ENCODE peak calls at places on chromosomes 16 and 17, in nine cellular contexts. One of them, this sample, is unnamed.

GRCh38 chr16:65754799-65755691 is 611.4 kb upstream of the CDH5 start:
- DNase-seq in progenitor cell of endocrine pancreas: no peak
- DNase-seq in upper lobe of right lung: no peak
- DNase-seq in neural progenitor cell: no peak
- DNase-seq in nephron progenitor cell: no peak
- DNase-seq in psoas muscle: no peak
- DNase-seq in Calu3: no peak
- DNase-seq in hepatocyte: peak
- DNase-seq in stomach: no peak
- DNase-seq in this sample: no peak

GRCh38 chr16:48971571-48972071 is 310.0 kb downstream of the CBLN1 start:
- DNase-seq in progenitor cell of endocrine pancreas: no peak
- DNase-seq in upper lobe of right lung: no peak
- DNase-seq in neural progenitor cell: no peak
- DNase-seq in nephron progenitor cell: no peak
- DNase-seq in psoas muscle: no peak
- DNase-seq in Calu3: no peak
- DNase-seq in hepatocyte: no peak
- DNase-seq in stomach: no peak
- DNase-seq in this sample: no peak

GRCh38 chr16:69150146-69150865 is 17.9 kb downstream of the UTP4 start:
- DNase-seq in progenitor cell of endocrine pancreas: peak
- DNase-seq in upper lobe of right lung: no peak
- DNase-seq in neural progenitor cell: peak
- DNase-seq in nephron progenitor cell: peak
- DNase-seq in psoas muscle: no peak
- DNase-seq in Calu3: peak
- DNase-seq in hepatocyte: peak
- DNase-seq in stomach: peak
- DNase-seq in this sample: no peak

GRCh38 chr16:841455-842060 is 41.0 kb upstream of the GNG13 start:
- DNase-seq in progenitor cell of endocrine pancreas: no peak
- DNase-seq in upper lobe of right lung: no peak
- DNase-seq in neural progenitor cell: no peak
- DNase-seq in nephron progenitor cell: no peak
- DNase-seq in psoas muscle: no peak
- DNase-seq in Calu3: no peak
- DNase-seq in hepatocyte: no peak
- DNase-seq in stomach: no peak
- DNase-seq in this sample: no peak

GRCh38 chr17:49021768-49022103 is 24.6 kb downstream of the IGF2BP1 start:
- DNase-seq in progenitor cell of endocrine pancreas: no peak
- DNase-seq in upper lobe of right lung: no peak
- DNase-seq in neural progenitor cell: no peak
- DNase-seq in nephron progenitor cell: no peak
- DNase-seq in psoas muscle: no peak
- DNase-seq in Calu3: no peak
- DNase-seq in hepatocyte: no peak
- DNase-seq in stomach: no peak
- DNase-seq in this sample: no peak

GRCh38 chr16:69399361-69399760 is 13.6 kb upstream of the TERF2 start:
- DNase-seq in progenitor cell of endocrine pancreas: no peak
- DNase-seq in upper lobe of right lung: no peak
- DNase-seq in neural progenitor cell: no peak
- DNase-seq in nephron progenitor cell: no peak
- DNase-seq in psoas muscle: no peak
- DNase-seq in Calu3: no peak
- DNase-seq in hepatocyte: no peak
- DNase-seq in stomach: no peak
- DNase-seq in this sample: no peak

GRCh38 chr16:4750896-4751295 is 16.1 kb downstream of the ZNF500 start:
- DNase-seq in progenitor cell of endocrine pancreas: no peak
- DNase-seq in upper lobe of right lung: no peak
- DNase-seq in neural progenitor cell: no peak
- DNase-seq in nephron progenitor cell: no peak
- DNase-seq in psoas muscle: no peak
- DNase-seq in Calu3: no peak
- DNase-seq in hepatocyte: no peak
- DNase-seq in stomach: no peak
- DNase-seq in this sample: no peak

GRCh38 chr17:29344201-29344856 is 45.8 kb upstream of the TAOK1 start:
- DNase-seq in progenitor cell of endocrine pancreas: no peak
- DNase-seq in upper lobe of right lung: no peak
- DNase-seq in neural progenitor cell: no peak
- DNase-seq in nephron progenitor cell: no peak
- DNase-seq in psoas muscle: no peak
- DNase-seq in Calu3: no peak
- DNase-seq in hepatocyte: peak
- DNase-seq in stomach: no peak
- DNase-seq in this sample: no peak

GRCh38 chr17:4658478-4659305 is 17.2 kb upstream of the ALOX15 start:
- DNase-seq in progenitor cell of endocrine pancreas: no peak
- DNase-seq in upper lobe of right lung: peak
- DNase-seq in neural progenitor cell: no peak
- DNase-seq in nephron progenitor cell: no peak
- DNase-seq in psoas muscle: no peak
- DNase-seq in Calu3: no peak
- DNase-seq in hepatocyte: peak
- DNase-seq in stomach: no peak
- DNase-seq in this sample: no peak

GRCh38 chr17:3213587-3213986 is 6.1 kb downstream of the OR1A1 start:
- DNase-seq in progenitor cell of endocrine pancreas: no peak
- DNase-seq in upper lobe of right lung: no peak
- DNase-seq in neural progenitor cell: no peak
- DNase-seq in nephron progenitor cell: no peak
- DNase-seq in psoas muscle: no peak
- DNase-seq in Calu3: no peak
- DNase-seq in hepatocyte: no peak
- DNase-seq in stomach: no peak
- DNase-seq in this sample: no peak

GRCh38 chr16:66472961-66473610 is 46.0 kb downstream of the BEAN1 start:
- DNase-seq in progenitor cell of endocrine pancreas: no peak
- DNase-seq in upper lobe of right lung: no peak
- DNase-seq in neural progenitor cell: no peak
- DNase-seq in nephron progenitor cell: no peak
- DNase-seq in psoas muscle: no peak
- DNase-seq in Calu3: no peak
- DNase-seq in hepatocyte: no peak
- DNase-seq in stomach: no peak
- DNase-seq in this sample: peak

GRCh38 chr16:57422026-57422944 is 17.7 kb downstream of the CCL17 start:
- DNase-seq in progenitor cell of endocrine pancreas: no peak
- DNase-seq in upper lobe of right lung: no peak
- DNase-seq in neural progenitor cell: peak
- DNase-seq in nephron progenitor cell: peak
- DNase-seq in psoas muscle: no peak
- DNase-seq in Calu3: peak
- DNase-seq in hepatocyte: peak
- DNase-seq in stomach: peak
- DNase-seq in this sample: peak

GRCh38 chr17:58084317-58084981 is 1.2 kb downstream of the DYNLL2 start:
- DNase-seq in progenitor cell of endocrine pancreas: no peak
- DNase-seq in upper lobe of right lung: peak
- DNase-seq in neural progenitor cell: peak
- DNase-seq in nephron progenitor cell: no peak
- DNase-seq in psoas muscle: peak
- DNase-seq in Calu3: peak
- DNase-seq in hepatocyte: peak
- DNase-seq in stomach: peak
- DNase-seq in this sample: peak
- TF ChIP-seq CTCF in progenitor cell of endocrine pancreas: peak
- TF ChIP-seq CTCF in upper lobe of right lung: no peak
- TF ChIP-seq CTCF in neural progenitor cell: peak
- TF ChIP-seq CTCF in nephron progenitor cell: no peak
- TF ChIP-seq CTCF in psoas muscle: no peak
- TF ChIP-seq CTCF in Calu3: no peak
- TF ChIP-seq CTCF in hepatocyte: peak
- TF ChIP-seq CTCF in stomach: no peak
- TF ChIP-seq CTCF in this sample: peak

GRCh38 chr16:27256861-27257260 is 11.7 kb downstream of the NSMCE1 start:
- DNase-seq in progenitor cell of endocrine pancreas: no peak
- DNase-seq in upper lobe of right lung: no peak
- DNase-seq in neural progenitor cell: no peak
- DNase-seq in nephron progenitor cell: no peak
- DNase-seq in psoas muscle: no peak
- DNase-seq in Calu3: no peak
- DNase-seq in hepatocyte: no peak
- DNase-seq in stomach: no peak
- DNase-seq in this sample: no peak

GRCh38 chr16:27253526-27253930 is 15.0 kb downstream of the NSMCE1 start:
- DNase-seq in progenitor cell of endocrine pancreas: no peak
- DNase-seq in upper lobe of right lung: no peak
- DNase-seq in neural progenitor cell: no peak
- DNase-seq in nephron progenitor cell: no peak
- DNase-seq in psoas muscle: no peak
- DNase-seq in Calu3: no peak
- DNase-seq in hepatocyte: no peak
- DNase-seq in stomach: no peak
- DNase-seq in this sample: peak

GRCh38 chr16:27251561-27252205 is 16.9 kb downstream of the NSMCE1 start:
- DNase-seq in progenitor cell of endocrine pancreas: no peak
- DNase-seq in upper lobe of right lung: no peak
- DNase-seq in neural progenitor cell: no peak
- DNase-seq in nephron progenitor cell: no peak
- DNase-seq in psoas muscle: no peak
- DNase-seq in Calu3: no peak
- DNase-seq in hepatocyte: no peak
- DNase-seq in stomach: no peak
- DNase-seq in this sample: no peak

GRCh38 chr16:27252206-27252585 is 16.4 kb downstream of the NSMCE1 start:
- DNase-seq in progenitor cell of endocrine pancreas: no peak
- DNase-seq in upper lobe of right lung: no peak
- DNase-seq in neural progenitor cell: no peak
- DNase-seq in nephron progenitor cell: no peak
- DNase-seq in psoas muscle: no peak
- DNase-seq in Calu3: no peak
- DNase-seq in hepatocyte: no peak
- DNase-seq in stomach: no peak
- DNase-seq in this sample: no peak

GRCh38 chr16:27254262-27254811 is 14.2 kb downstream of the NSMCE1 start:
- DNase-seq in progenitor cell of endocrine pancreas: no peak
- DNase-seq in upper lobe of right lung: no peak
- DNase-seq in neural progenitor cell: no peak
- DNase-seq in nephron progenitor cell: no peak
- DNase-seq in psoas muscle: no peak
- DNase-seq in Calu3: no peak
- DNase-seq in hepatocyte: no peak
- DNase-seq in stomach: no peak
- DNase-seq in this sample: peak
- TF ChIP-seq CTCF in progenitor cell of endocrine pancreas: no peak
- TF ChIP-seq CTCF in upper lobe of right lung: no peak
- TF ChIP-seq CTCF in neural progenitor cell: no peak
- TF ChIP-seq CTCF in nephron progenitor cell: no peak
- TF ChIP-seq CTCF in psoas muscle: no peak
- TF ChIP-seq CTCF in Calu3: no peak
- TF ChIP-seq CTCF in hepatocyte: no peak
- TF ChIP-seq CTCF in stomach: no peak
- TF ChIP-seq CTCF in this sample: no peak

DNA sequence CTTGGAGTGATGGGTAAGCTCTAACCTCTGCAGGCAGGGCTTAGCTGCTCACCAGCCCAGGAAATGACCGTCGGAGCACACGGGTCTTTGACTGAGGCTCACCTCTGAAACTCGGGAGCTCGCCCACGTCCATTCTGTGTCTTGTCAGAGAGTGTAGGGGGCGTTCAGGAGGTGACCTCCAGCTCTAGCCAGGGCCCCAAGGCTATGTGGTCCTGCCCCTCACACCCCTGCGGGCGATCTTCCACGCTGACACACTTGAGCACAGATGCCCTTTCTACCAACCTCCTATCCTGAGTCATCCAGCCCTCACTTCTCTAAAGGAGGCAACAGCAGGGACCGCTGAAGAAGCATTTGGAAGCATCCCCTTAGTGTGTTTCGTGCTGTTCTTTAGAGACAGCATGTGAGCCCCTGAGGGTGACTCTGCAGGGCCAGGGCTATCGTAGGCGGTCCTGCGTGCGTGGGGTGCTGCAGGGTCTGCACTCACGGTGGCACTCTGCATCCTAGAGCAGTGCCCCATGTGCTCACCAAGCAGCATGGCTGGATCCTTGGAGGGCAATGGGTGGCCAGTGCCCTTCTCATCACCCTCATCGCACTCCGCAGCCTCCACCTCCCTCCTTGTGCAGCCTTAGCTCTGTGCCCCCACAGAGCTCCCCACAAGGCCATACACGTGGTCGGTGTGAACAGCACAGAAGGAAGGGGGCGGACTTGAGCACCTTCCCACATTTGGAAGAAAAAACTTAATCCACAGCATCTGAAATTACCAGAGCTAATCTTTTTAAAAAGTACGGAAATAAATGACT is 33.8 kb downstream of the SLC47A1 start:
- DNase-seq in progenitor cell of endocrine pancreas: no peak
- DNase-seq in upper lobe of right lung: no peak
- DNase-seq in neural progenitor cell: no peak
- DNase-seq in nephron progenitor cell: no peak
- DNase-seq in psoas muscle: no peak
- DNase-seq in Calu3: no peak
- DNase-seq in hepatocyte: no peak
- DNase-seq in stomach: no peak
- DNase-seq in this sample: no peak
- TF ChIP-seq CTCF in progenitor cell of endocrine pancreas: no peak
- TF ChIP-seq CTCF in upper lobe of right lung: no peak
- TF ChIP-seq CTCF in neural progenitor cell: peak
- TF ChIP-seq CTCF in nephron progenitor cell: no peak
- TF ChIP-seq CTCF in psoas muscle: no peak
- TF ChIP-seq CTCF in Calu3: no peak
- TF ChIP-seq CTCF in hepatocyte: no peak
- TF ChIP-seq CTCF in stomach: no peak
- TF ChIP-seq CTCF in this sample: no peak

GRCh38 chr17:82107341-82107860 is 9.4 kb upstream of the FASN start:
- DNase-seq in progenitor cell of endocrine pancreas: no peak
- DNase-seq in upper lobe of right lung: no peak
- DNase-seq in neural progenitor cell: no peak
- DNase-seq in nephron progenitor cell: no peak
- DNase-seq in psoas muscle: no peak
- DNase-seq in Calu3: no peak
- DNase-seq in hepatocyte: peak
- DNase-seq in stomach: no peak
- DNase-seq in this sample: no peak
- TF ChIP-seq CTCF in progenitor cell of endocrine pancreas: peak
- TF ChIP-seq CTCF in upper lobe of right lung: peak
- TF ChIP-seq CTCF in neural progenitor cell: peak
- TF ChIP-seq CTCF in nephron progenitor cell: peak
- TF ChIP-seq CTCF in psoas muscle: peak
- TF ChIP-seq CTCF in Calu3: peak
- TF ChIP-seq CTCF in hepatocyte: no peak
- TF ChIP-seq CTCF in stomach: peak
- TF ChIP-seq CTCF in this sample: no peak